ENCODE peak calls at places on chromosomes 5 and 9, in ten cellular contexts. X is GM23338, V is fibroblast of mammary gland, M is fibroblast of pulmonary artery, F is sigmoid colon, L is uterus, Q is astrocyte of the spinal cord, R is fibroblast of the aortic adventitia, C is mucosa of descending colon, Y is pancreas. J is an unnamed sample.

GRCh38 chr9:6078382-6079105 is 63.1 kb upstream of the RANBP6 start:
- DNase-seq in X (peak; percentile 30), V (no peak), M (no peak), F (no peak), L (no peak), Q (no peak), R (no peak), C (no peak), Y (no peak), J (no peak)

GRCh38 chr5:59840200-59840601 is 53.3 kb downstream of the PDE4D start:
- DNase-seq in X (no peak), V (peak; percentile 36), M (peak; percentile 35), F (no peak), L (no peak), Q (no peak), R (peak; percentile 34), C (no peak), Y (no peak), J (no peak)

GRCh38 chr9:113578877-113579269 is 115.3 kb downstream of the RGS3 start:
- DNase-seq in X (no peak), V (peak; percentile 94), M (peak; percentile 83), F (no peak), L (no peak), Q (peak; percentile 98), R (peak; percentile 81), C (peak; percentile 76), Y (no peak), J (peak; percentile 80)

GRCh38 chr5:74542477-74542876 is 98.1 kb downstream of the ENC1 start:
- DNase-seq in X (no peak), V (peak; percentile 30), M (peak; percentile 26), F (no peak), L (no peak), Q (no peak), R (no peak), C (no peak), Y (no peak), J (no peak)

GRCh38 chr9:121886759-121887485 is 206.2 kb downstream of the TTLL11 start:
- DNase-seq in X (no peak), V (no peak), M (peak; percentile 46), F (no peak), L (no peak), Q (peak; percentile 42), R (no peak), C (peak; percentile 30), Y (no peak), J (no peak)

GRCh38 chr5:56706504-56706903 is 108.8 kb upstream of the MAP3K1 start:
- DNase-seq in X (no peak), V (no peak), M (no peak), F (no peak), L (no peak), Q (no peak), R (no peak), C (no peak), Y (no peak), J (no peak)

GRCh38 chr5:112154940-112155686 is 264.0 kb downstream of the EPB41L4A start:
- DNase-seq in X (no peak), V (peak; percentile 82), M (no peak), F (no peak), L (no peak), Q (no peak), R (no peak), C (no peak), Y (no peak), J (no peak)

GRCh38 chr5:149271717-149272558 is at the start of gene AFAP1L1:
- DNase-seq in X (peak; percentile 74), V (peak; percentile 46), M (peak; percentile 59), F (peak; percentile 82), L (peak; percentile 63), Q (peak; percentile 17), R (peak; percentile 28), C (peak; percentile 58), Y (peak; percentile 68), J (no peak)

GRCh38 chr9:92671323-92671722 is 1.4 kb upstream of the IPPK start:
- DNase-seq in X (peak; percentile 40), V (peak; percentile 93), M (peak; percentile 85), F (no peak), L (no peak), Q (peak; percentile 68), R (peak; percentile 75), C (peak; percentile 37), Y (peak; percentile 74), J (no peak)

GRCh38 chr5:39167141-39167972 is 52.0 kb downstream of the FYB1 start:
- DNase-seq in X (no peak), V (peak; percentile 7), M (peak; percentile 6), F (no peak), L (no peak), Q (no peak), R (peak; percentile 14), C (no peak), Y (no peak), J (no peak)

GRCh38 chr5:83553000-83553486 is 81.5 kb downstream of the VCAN start:
- DNase-seq in X (no peak), V (peak; percentile 88), M (peak; percentile 86), F (peak; percentile 80), L (peak; percentile 29), Q (no peak), R (peak; percentile 99), C (peak; percentile 4), Y (no peak), J (no peak)

GRCh38 chr9:91555132-91555531 is 131.5 kb upstream of the NFIL3 start:
- DNase-seq in X (no peak), V (peak; percentile 64), M (peak; percentile 49), F (no peak), L (no peak), Q (peak; percentile 43), R (peak; percentile 64), C (no peak), Y (no peak), J (no peak)

GRCh38 chr5:174945853-174946252 is 221.5 kb downstream of the MSX2 start:
- DNase-seq in X (no peak), V (no peak), M (no peak), F (no peak), L (no peak), Q (no peak), R (no peak), C (no peak), Y (no peak), J (no peak)

GRCh38 chr5:32099486-32100035 is 74.6 kb downstream of the GOLPH3 start:
- DNase-seq in X (no peak), V (no peak), M (no peak), F (no peak), L (no peak), Q (no peak), R (no peak), C (no peak), Y (no peak), J (no peak)

GRCh38 chr5:32096891-32097592 is 77.1 kb downstream of the GOLPH3 start:
- DNase-seq in X (no peak), V (peak; percentile 54), M (no peak), F (no peak), L (no peak), Q (peak; percentile 29), R (no peak), C (no peak), Y (no peak), J (no peak)

GRCh38 chr5:32098291-32098690 is 75.8 kb downstream of the GOLPH3 start:
- DNase-seq in X (no peak), V (no peak), M (peak; percentile 26), F (no peak), L (no peak), Q (no peak), R (no peak), C (no peak), Y (no peak), J (no peak)

GRCh38 chr5:32100230-32100629 is 73.9 kb downstream of the GOLPH3 start:
- DNase-seq in X (no peak), V (no peak), M (no peak), F (peak; percentile 79), L (no peak), Q (no peak), R (no peak), C (no peak), Y (no peak), J (no peak)

GRCh38 chr5:32098806-32099435 is 75.2 kb downstream of the GOLPH3 start:
- DNase-seq in X (no peak), V (no peak), M (no peak), F (no peak), L (no peak), Q (no peak), R (no peak), C (no peak), Y (no peak), J (no peak)
- TF ChIP-seq CTCF in X (no peak), V (no peak), M (no peak), F (no peak), L (no peak), Q (no peak), R (no peak), C (no peak), Y (no peak), J (no peak)

GRCh38 chr9:132770775-132771310 is 100.6 kb downstream of the GTF3C4 start:
- DNase-seq in X (no peak), V (no peak), M (no peak), F (no peak), L (no peak), Q (no peak), R (no peak), C (no peak), Y (no peak), J (no peak)
- H3K4me3 ChIP-seq in X (peak overlapping the region; percentile 97), V (peak overlapping the region; percentile 73), M (peak overlapping the region; percentile 82), F (peak overlapping the region; percentile 84), L (peak overlapping the region; percentile 72), Q (peak overlapping the region; percentile 68), R (peak overlapping the region; percentile 83), C (no peak overlapping the region), Y (peak overlapping the region; percentile 75), J (peak overlapping the region; percentile 83)

DNA sequence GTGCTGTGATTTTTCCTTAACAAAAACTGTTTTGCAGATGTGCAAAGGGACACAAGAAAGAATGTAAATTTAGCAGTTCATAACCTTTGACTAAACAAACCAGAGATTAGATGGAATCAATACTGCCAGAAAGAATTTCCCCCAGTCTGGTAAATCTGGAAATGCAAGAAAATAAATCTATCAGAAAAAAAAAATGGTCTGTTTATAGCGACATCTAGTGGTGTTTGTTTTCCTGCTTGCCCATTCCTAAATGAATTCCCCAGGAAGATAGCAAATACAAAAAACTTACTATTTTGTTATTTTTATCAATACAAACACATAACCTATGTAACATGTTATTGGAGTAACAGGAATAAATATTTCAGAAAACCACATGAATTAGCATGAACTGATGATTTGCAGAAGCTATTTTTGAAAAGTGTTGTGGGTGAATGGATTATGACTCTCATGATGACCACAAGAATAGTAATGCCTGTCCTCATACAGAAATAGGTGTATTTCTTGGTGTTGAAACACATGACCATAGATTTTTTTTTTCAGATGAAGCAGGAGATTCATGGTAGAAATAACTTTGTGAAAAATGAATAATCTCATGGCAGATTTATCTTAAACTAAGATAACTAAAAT is 1703.8 kb downstream of the MAT2B start:
- DNase-seq in X (peak; percentile 63), V (peak; percentile 45), M (peak; percentile 52), F (no peak), L (no peak), Q (peak; percentile 30), R (peak; percentile 53), C (no peak), Y (no peak), J (no peak)
- TF ChIP-seq CTCF in X (no peak), V (peak; percentile 72), M (peak; percentile 75), F (peak; percentile 27), L (peak; percentile 10), Q (peak; percentile 65), R (peak; percentile 75), C (peak; percentile 20), Y (peak; percentile 54), J (peak; percentile 47)

DNA sequence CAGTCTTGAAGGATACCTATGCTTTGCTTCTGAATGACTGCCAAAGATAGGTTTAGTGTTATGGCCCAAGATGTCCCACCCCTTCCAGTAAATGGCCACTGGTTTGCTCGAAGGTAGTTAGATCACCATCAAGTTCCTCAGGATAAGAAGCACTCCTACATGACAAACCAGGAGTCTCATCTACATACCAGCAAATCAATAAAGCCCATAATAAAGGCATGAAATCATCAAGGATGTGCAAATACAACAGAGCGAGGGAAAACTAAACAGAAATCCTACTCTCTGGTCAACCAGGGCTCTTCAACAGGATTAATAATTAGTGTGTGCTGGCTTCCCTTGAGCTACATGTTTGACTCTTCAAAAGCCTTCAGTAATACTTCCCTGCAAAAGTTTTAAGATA is 141.0 kb downstream of the LHFPL2 start:
- DNase-seq in X (no peak), V (no peak), M (no peak), F (no peak), L (no peak), Q (no peak), R (no peak), C (no peak), Y (no peak), J (no peak)
- H3K4me3 ChIP-seq in X (no peak overlapping the region), V (no peak overlapping the region), M (peak overlapping the region; percentile 66), F (peak overlapping the region; percentile 51), L (no peak overlapping the region), Q (no peak overlapping the region), R (no peak overlapping the region), C (no peak overlapping the region), Y (peak overlapping the region; percentile 46), J (no peak overlapping the region)

J was measured in GM12864.